ENCODE peak calls at places on chromosomes 4 and X, in four cellular contexts. L is retina, K is lower leg skin, C is GM04503. P is an unnamed sample.

GRCh38 chrX:140664939-140665338 is 44.6 kb upstream of the LINC00632 start:
- DNase-seq in L (peak), C (peak), K (no peak), P (peak)

GRCh38 chr4:8785656-8786142 is 85.9 kb downstream of the HMX1 start:
- DNase-seq in K (no peak), C (no peak), L (no peak), P (no peak)

GRCh38 chrX:73863268-73863667 is 300.3 kb downstream of the CHIC1 start:
- DNase-seq in L (no peak), C (no peak), K (no peak), P (no peak)

GRCh38 chr4:144709159-144709558 is 63.2 kb downstream of the HHIP start:
- DNase-seq in K (no peak), L (no peak), C (no peak), P (no peak)

GRCh38 chr4:8205749-8206611 is 6.9 kb downstream of the SH3TC1 start:
- DNase-seq in K (no peak), C (no peak), L (no peak), P (peak)

GRCh38 chrX:21734175-21734574 is 23.7 kb downstream of the SMPX start:
- DNase-seq in C (no peak), L (no peak), K (no peak), P (no peak)

GRCh38 chrX:72123471-72124185 is 8.1 kb downstream of the RTL5 start:
- DNase-seq in C (no peak), K (peak), L (peak), P (peak)

GRCh38 chr4:37599092-37599800 is 86.9 kb downstream of the RELL1 start:
- DNase-seq in C (no peak), K (no peak), L (no peak), P (no peak)

GRCh38 chr4:121794505-121795192 is 6.5 kb upstream of the EXOSC9 start:
- DNase-seq in K (no peak), L (no peak), C (no peak), P (no peak)

GRCh38 chr4:163107754-163108153 is 58.9 kb downstream of the NAF1 start:
- DNase-seq in L (no peak), C (no peak), K (no peak), P (peak)

GRCh38 chr4:142181021-142181420 is 544.6 kb downstream of the IL15 start:
- DNase-seq in L (no peak), K (no peak), C (no peak), P (no peak)

GRCh38 chrX:145393702-145394235 is 146.5 kb downstream of the SPANXN1 start:
- DNase-seq in L (no peak), K (no peak), C (no peak), P (no peak)

GRCh38 chr4:86338989-86339388 is 20.9 kb downstream of the MAPK10 start:
- DNase-seq in C (peak), L (no peak), K (no peak), P (peak)

GRCh38 chr4:121034010-121034409 is 38.3 kb downstream of the NDNF start:
- DNase-seq in L (no peak), C (peak), K (no peak), P (no peak)

GRCh38 chrX:22629105-22629725 is 356.5 kb downstream of the CBLL2 start:
- DNase-seq in C (no peak), L (no peak), K (no peak), P (no peak)

GRCh38 chr4:66899422-66900065 is 645.8 kb downstream of the CENPC start:
- DNase-seq in K (no peak), C (no peak), L (no peak), P (no peak)

GRCh38 chr4:37803348-37803973 is 23.0 kb upstream of the PGM2 start:
- DNase-seq in K (no peak), L (no peak), C (no peak), P (peak)

GRCh38 chr4:183099537-183100297 is 660 bp downstream of the WWC2 start:
- DNase-seq in C (no peak), L (peak), K (peak), P (peak)

GRCh38 chr4:182923376-182923775 is 6.2 kb upstream of the DCTD start:
- DNase-seq in C (no peak), L (no peak), K (no peak), P (no peak)

GRCh38 chrX:39327255-39327654 is 526.0 kb downstream of the MID1IP1 start:
- DNase-seq in K (no peak), L (no peak), C (no peak), P (no peak)

GRCh38 chrX:334331-334891 is 15.8 kb upstream of the GTPBP6 start:
- DNase-seq in C (no peak), L (no peak), K (no peak), P (no peak)

GRCh38 chrX:18348047-18348446 is 6.4 kb downstream of the SCML2 start:
- DNase-seq in K (no peak), L (no peak), C (no peak), P (peak)

GRCh38 chrX:72236841-72237240 is 2.0 kb downstream of the ERCC6L start:
- DNase-seq in L (no peak), C (no peak), K (no peak), P (no peak)